ENCODE peak calls at places on chromosomes 7 and 10, in five cellular contexts. U is fibroblast of lung, S is gastrocnemius medialis, N is IMR-90, B is GM23248. M is an unnamed sample.
A peak's percentile ranks its signal among the peaks of the same experiment; 100 is the strongest.

GRCh38 chr7:33444501-33444900 is 315.1 kb downstream of the BBS9 start:
- DNase-seq in U (no peak), S (peak; percentile 28), N (peak; percentile 65), B (peak; percentile 16), M (no peak)

GRCh38 chr10:116143673-116144072 is 129.3 kb downstream of the GFRA1 start:
- DNase-seq in U (no peak), S (no peak), N (no peak), B (no peak), M (no peak)

GRCh38 chr10:29811751-29812427 is 177.1 kb upstream of the SVIL start:
- DNase-seq in U (peak; percentile 99), S (peak; percentile 89), N (peak; percentile 98), B (peak; percentile 94), M (peak; percentile 65)

GRCh38 chr10:88652621-88653020 is 11.6 kb upstream of the LIPF start:
- DNase-seq in U (peak; percentile 39), S (no peak), N (peak; percentile 16), B (peak; percentile 10), M (no peak)

GRCh38 chr7:83005410-83005809 is 157.3 kb downstream of the PCLO start:
- DNase-seq in U (peak; percentile 13), S (no peak), N (no peak), B (no peak), M (no peak)

GRCh38 chr7:54888067-54888735 is 129.2 kb upstream of the SEC61G start:
- DNase-seq in U (peak; percentile 13), S (no peak), N (no peak), B (peak; percentile 57), M (peak; percentile 63)

GRCh38 chr7:121328508-121329459 is at the start of gene WNT16:
- DNase-seq in U (no peak), S (no peak), N (no peak), B (peak; percentile 26), M (no peak)

GRCh38 chr7:151273646-151274375 is 25.3 kb upstream of the SMARCD3 start:
- DNase-seq in U (no peak), S (no peak), N (no peak), B (no peak), M (no peak)

GRCh38 chr7:1085266-1085665 is 2.6 kb upstream of the GPER1 start:
- DNase-seq in U (no peak), S (no peak), N (no peak), B (no peak), M (no peak)

GRCh38 chr10:79079490-79080355 is 11.0 kb downstream of the ZMIZ1 start:
- DNase-seq in U (peak; percentile 78), S (peak; percentile 87), N (peak; percentile 71), B (peak; percentile 91), M (peak; percentile 88)

GRCh38 chr10:5584895-5585516 is 60.2 kb downstream of the CALML3 start:
- DNase-seq in U (peak; percentile 98), S (no peak), N (peak; percentile 86), B (peak; percentile 98), M (no peak)

GRCh38 chr7:24503511-24503910 is 69.7 kb upstream of the PALS2 start:
- DNase-seq in U (no peak), S (no peak), N (no peak), B (no peak), M (no peak)

GRCh38 chr10:19654576-19654975 is 161.7 kb upstream of the PLXDC2 start:
- DNase-seq in U (peak; percentile 87), S (no peak), N (peak; percentile 87), B (peak; percentile 78), M (no peak)

GRCh38 chr7:33494473-33494872 is 365.1 kb downstream of the BBS9 start:
- DNase-seq in U (no peak), S (no peak), N (peak; percentile 11), B (peak; percentile 23), M (no peak)

GRCh38 chr10:34861293-34862004 is 46.4 kb upstream of the PARD3 start:
- DNase-seq in U (peak; percentile 10), S (peak; percentile 78), N (peak; percentile 40), B (no peak), M (peak; percentile 21)

GRCh38 chr7:107014381-107015023 is 30.0 kb upstream of the PRKAR2B start:
- DNase-seq in U (peak; percentile 47), S (no peak), N (peak; percentile 26), B (peak; percentile 10), M (no peak)

GRCh38 chr10:42899036-42899435 is 116.4 kb downstream of the BMS1 start:
- DNase-seq in U (no peak), S (no peak), N (no peak), B (no peak), M (no peak)

GRCh38 chr7:19061331-19061730 is 56.1 kb downstream of the TWIST1 start:
- DNase-seq in U (peak; percentile 6), S (no peak), N (peak; percentile 10), B (peak; percentile 44), M (no peak)

GRCh38 chr7:36278069-36278766 is 111.4 kb upstream of the ANLN start:
- DNase-seq in U (no peak), S (no peak), N (no peak), B (no peak), M (no peak)

GRCh38 chr7:44633254-44634186 is 27.1 kb downstream of the OGDH start:
- DNase-seq in U (peak; percentile 97), S (peak; percentile 84), N (peak; percentile 97), B (peak; percentile 99), M (peak; percentile 73)

GRCh38 chr10:64813391-64813790 is 1292.2 kb downstream of the REEP3 start:
- DNase-seq in U (peak; percentile 1), S (no peak), N (no peak), B (no peak), M (no peak)

GRCh38 chr7:120053390-120053961 is 219.5 kb upstream of the KCND2 start:
- DNase-seq in U (peak; percentile 84), S (no peak), N (peak; percentile 82), B (peak; percentile 74), M (no peak)

GRCh38 chr7:29879609-29880008 is 73.3 kb downstream of the WIPF3 start:
- DNase-seq in U (peak; percentile 66), S (peak; percentile 58), N (peak; percentile 21), B (peak; percentile 65), M (peak; percentile 54)

GRCh38 chr7:27098493-27099223 is 2.9 kb upstream of the HOXA1 start:
- DNase-seq in U (peak; percentile 69), S (no peak), N (peak; percentile 80), B (peak; percentile 76), M (peak; percentile 65)

GRCh38 chr7:150910996-150911422 is 58.7 kb downstream of the AOC1 start:
- DNase-seq in U (no peak), S (no peak), N (no peak), B (no peak), M (no peak)

GRCh38 chr7:35702541-35702940 is 7.6 kb upstream of the HERPUD2 start:
- DNase-seq in U (no peak), S (no peak), N (no peak), B (no peak), M (no peak)

GRCh38 chr7:19705663-19706062 is 3.2 kb downstream of the POLR1F start:
- DNase-seq in U (no peak), S (no peak), N (no peak), B (no peak), M (no peak)

GRCh38 chr10:4470231-4470840 is 355.7 kb upstream of the AKR1E2 start:
- DNase-seq in U (peak; percentile 94), S (no peak), N (peak; percentile 92), B (peak; percentile 89), M (no peak)

GRCh38 chr7:157428554-157428945 is 91.7 kb downstream of the DNAJB6 start:
- DNase-seq in U (no peak), S (peak; percentile 9), N (no peak), B (no peak), M (no peak)

GRCh38 chr7:75534727-75535307 is 42.7 kb downstream of the SPDYE5 start:
- DNase-seq in U (peak; percentile 87), S (no peak), N (peak; percentile 85), B (peak; percentile 77), M (no peak)

GRCh38 chr7:75536491-75536890 is 44.4 kb downstream of the SPDYE5 start:
- DNase-seq in U (no peak), S (no peak), N (no peak), B (no peak), M (no peak)

GRCh38 chr7:75533926-75534325 is 41.8 kb downstream of the SPDYE5 start:
- DNase-seq in U (no peak), S (no peak), N (no peak), B (no peak), M (no peak)

GRCh38 chr7:75532639-75533038 is 40.5 kb downstream of the SPDYE5 start:
- DNase-seq in U (no peak), S (no peak), N (no peak), B (no peak), M (no peak)

GRCh38 chr7:75531359-75531821 is 39.3 kb downstream of the SPDYE5 start:
- DNase-seq in U (peak; percentile 14), S (peak; percentile 86), N (peak; percentile 17), B (peak; percentile 12), M (peak; percentile 69)
- H3K4me1 ChIP-seq in U (peaks cover 5% of the 10 kb centered on the region), S (peaks cover 20% of the 10 kb centered on the region), N (peaks cover 7% of the 10 kb centered on the region), B (peaks cover 17% of the 10 kb centered on the region), M (peaks cover 23% of the 10 kb centered on the region)

DNA sequence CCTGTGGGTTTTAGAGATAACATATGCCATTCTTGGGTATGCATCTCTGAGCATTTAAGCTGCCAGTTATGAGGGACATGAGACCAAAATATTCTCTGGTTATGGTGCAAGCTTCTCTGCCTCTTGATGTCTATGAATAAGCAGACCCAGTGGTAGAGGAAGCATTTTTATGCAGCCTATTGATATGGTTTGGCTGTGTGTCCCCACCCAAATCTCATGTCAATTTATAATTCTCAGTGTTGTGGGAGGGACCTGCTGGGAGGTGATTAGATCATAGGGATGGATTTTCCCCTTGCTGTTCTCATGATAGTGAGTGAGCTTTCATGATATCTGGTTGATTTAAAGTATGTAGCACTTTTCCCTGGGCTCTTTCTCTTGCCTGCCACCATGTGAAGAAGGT is 187.2 kb downstream of the ARHGAP12 start:
- DNase-seq in U (no peak), S (no peak), N (no peak), B (no peak), M (no peak)
- H3K4me1 ChIP-seq in U (peaks cover 12% of the 10 kb centered on the region), S (peaks cover 6% of the 10 kb centered on the region), N (peaks cover 11% of the 10 kb centered on the region), B (peaks cover 36% of the 10 kb centered on the region), M (peaks cover 3% of the 10 kb centered on the region)

DNA sequence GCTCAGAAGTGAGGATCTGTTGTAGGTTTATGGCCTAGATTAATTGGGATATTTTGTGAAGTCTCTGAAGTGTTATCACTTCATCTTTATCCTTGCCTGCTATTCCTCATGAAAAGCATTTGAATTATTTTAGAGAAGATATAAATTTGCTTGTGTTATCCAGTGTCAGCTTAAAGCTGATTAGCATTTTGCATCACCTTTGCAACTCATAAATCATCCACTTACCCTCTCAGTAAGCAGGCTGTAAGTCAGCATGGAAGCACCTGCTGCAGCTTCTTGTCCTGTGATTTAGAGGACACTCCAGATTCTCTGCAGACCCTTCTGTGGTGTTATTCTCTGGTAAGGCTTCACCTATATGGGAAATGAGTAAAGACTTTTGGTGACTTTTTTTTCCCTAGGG is 138.1 kb downstream of the AUTS2 start:
- DNase-seq in U (no peak), S (no peak), N (no peak), B (no peak), M (no peak)
- H3K4me1 ChIP-seq in U (no peaks in the 10 kb centered on the region), S (peaks cover 26% of the 10 kb centered on the region), N (no peaks in the 10 kb centered on the region), B (no peaks in the 10 kb centered on the region), M (peaks cover 30% of the 10 kb centered on the region)

DNA sequence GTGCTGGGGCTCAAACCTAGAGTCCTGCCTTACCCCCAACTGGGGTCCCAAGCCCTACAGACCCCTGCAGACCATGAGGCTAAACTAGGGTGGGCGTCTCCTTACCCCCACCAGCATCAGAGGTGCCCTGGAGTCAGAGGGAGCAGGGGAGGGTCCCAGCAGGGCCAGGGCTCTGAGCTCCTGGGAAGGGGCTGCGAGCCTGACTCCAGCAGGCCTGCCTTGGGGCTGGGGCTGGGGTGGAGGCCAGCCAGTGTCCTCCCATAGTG is 1.3 kb downstream of the SNCG start:
- DNase-seq in U (no peak), S (no peak), N (no peak), B (no peak), M (no peak)
- H3K4me1 ChIP-seq in U (peaks cover 21% of the 10 kb centered on the region), S (peaks cover 8% of the 10 kb centered on the region), N (peaks cover 14% of the 10 kb centered on the region), B (peaks cover 13% of the 10 kb centered on the region), M (no peaks in the 10 kb centered on the region)

M was measured in psoas muscle.